ENCODE peak calls at places on chromosomes 3 and 15, in four cellular contexts. N, Z, G and Q are unnamed samples.

GRCh38 chr15:57646057-57646456 is 54.4 kb downstream of the MYZAP start:
- DNase-seq in G (no peak), Z (no peak), N (no peak), Q (no peak)

GRCh38 chr15:74616020-74616939 is 644 bp downstream of the CLK3 start:
- DNase-seq in N (peak; percentile 63), G (peak; percentile 73), Z (peak; percentile 84), Q (peak; percentile 88)

GRCh38 chr15:57158589-57158988 is 217.7 kb upstream of the CGNL1 start:
- DNase-seq in N (peak; percentile 49), Z (no peak), G (no peak), Q (no peak)

GRCh38 chr3:16040991-16041390 is 133.5 kb upstream of the GALNT15 start:
- DNase-seq in Z (no peak), G (no peak), N (no peak), Q (no peak)

GRCh38 chr3:38454884-38455638 is 1.4 kb downstream of the ACVR2B start:
- DNase-seq in G (no peak), Z (peak; percentile 92), N (no peak), Q (no peak)

GRCh38 chr3:184315871-184316661 is 1.7 kb downstream of the EIF4G1 start:
- DNase-seq in G (no peak), Z (peak; percentile 26), N (peak; percentile 17), Q (peak; percentile 63)

GRCh38 chr15:95262866-95263564 is 1031.7 kb downstream of the MCTP2 start:
- DNase-seq in Z (no peak), G (no peak), N (peak; percentile 79), Q (no peak)

GRCh38 chr3:58164916-58165821 is 45.6 kb downstream of the DNASE1L3 start:
- DNase-seq in N (no peak), G (no peak), Z (peak; percentile 75), Q (no peak)

GRCh38 chr15:39538936-39539335 is 41.9 kb upstream of the THBS1 start:
- DNase-seq in Z (no peak), G (no peak), N (no peak), Q (no peak)

GRCh38 chr3:48412375-48413001 is 17.4 kb downstream of the PLXNB1 start:
- DNase-seq in G (no peak), N (no peak), Z (no peak), Q (no peak)

GRCh38 chr3:71069797-71070196 is 513.7 kb downstream of the FOXP1 start:
- DNase-seq in N (no peak), G (peak; percentile 54), Z (peak; percentile 54), Q (peak; percentile 81)

GRCh38 chr3:72574144-72574543 is 274.1 kb downstream of the SHQ1 start:
- DNase-seq in G (no peak), N (no peak), Z (no peak), Q (no peak)

GRCh38 chr3:49616491-49616941 is 57.6 kb upstream of the APEH start:
- DNase-seq in G (no peak), N (peak; percentile 47), Z (no peak), Q (no peak)

GRCh38 chr15:62896969-62897486 is 145.5 kb upstream of the TPM1 start:
- DNase-seq in G (no peak), N (peak; percentile 98), Z (peak; percentile 93), Q (no peak)

GRCh38 chr3:52240059-52240885 is 1.3 kb upstream of the TWF2 start:
- DNase-seq in G (no peak), N (peak; percentile 87), Z (peak; percentile 56), Q (no peak)

GRCh38 chr3:13394363-13394762 is 25.8 kb downstream of the NUP210 start:
- DNase-seq in G (no peak), Z (no peak), N (no peak), Q (no peak)

GRCh38 chr3:54888873-54889272 is 39.0 kb downstream of the LRTM1 start:
- DNase-seq in N (no peak), Z (no peak), G (no peak), Q (no peak)

GRCh38 chr3:159785276-159785675 is 203.4 kb upstream of the IL12A start:
- DNase-seq in N (no peak), Z (no peak), G (no peak), Q (no peak)

GRCh38 chr3:133792171-133792763 is 13.3 kb upstream of the SRPRB start:
- DNase-seq in Z (no peak), G (no peak), N (no peak), Q (no peak)

GRCh38 chr3:51422211-51422610 is 31.1 kb downstream of the RBM15B start:
- DNase-seq in G (no peak), Z (no peak), N (no peak), Q (no peak)

GRCh38 chr3:69647710-69648109 is 91.6 kb upstream of the MITF start:
- DNase-seq in G (no peak), N (no peak), Z (no peak), Q (no peak)

GRCh38 chr15:67114046-67114445 is 48.6 kb downstream of the SMAD3 start:
- DNase-seq in Z (no peak), G (no peak), N (no peak), Q (no peak)

GRCh38 chr3:182399978-182400737 is 393.1 kb upstream of the ATP11B start:
- DNase-seq in Z (no peak), G (no peak), N (no peak), Q (no peak)

GRCh38 chr15:57509121-57509520 is 82.6 kb upstream of the MYZAP start:
- DNase-seq in Z (no peak), N (no peak), G (no peak), Q (no peak)

GRCh38 chr3:179088306-179088705 is 16.7 kb upstream of the ZMAT3 start:
- DNase-seq in N (no peak), G (no peak), Z (no peak), Q (no peak)

GRCh38 chr15:85312486-85312885 is 67.9 kb upstream of the AKAP13 start:
- DNase-seq in Z (no peak), N (peak; percentile 61), G (no peak), Q (no peak)

GRCh38 chr3:182405752-182406151 is 387.6 kb upstream of the ATP11B start:
- DNase-seq in G (no peak), N (no peak), Z (no peak), Q (no peak)

GRCh38 chr3:31919528-31919927 is 61.5 kb downstream of the OSBPL10 start:
- DNase-seq in Z (no peak), G (no peak), N (no peak), Q (no peak)

GRCh38 chr15:51303462-51303861 is 34.9 kb downstream of the CYP19A1 start:
- DNase-seq in Z (no peak), N (no peak), G (no peak), Q (no peak)

GRCh38 chr3:117920240-117920923 is 1114.3 kb downstream of the IGSF11 start:
- DNase-seq in N (no peak), G (no peak), Z (no peak), Q (no peak)

GRCh38 chr15:28068930-28069329 is 30.2 kb downstream of the OCA2 start:
- DNase-seq in G (no peak), Z (no peak), N (no peak), Q (no peak)

GRCh38 chr15:57746752-57747151 is 40.2 kb downstream of the POLR2M start:
- DNase-seq in G (no peak), N (no peak), Z (no peak), Q (no peak)

GRCh38 chr3:152192050-152192449 is 76.7 kb upstream of the MBNL1 start:
- DNase-seq in Z (no peak), G (no peak), N (no peak), Q (peak; percentile 53)

GRCh38 chr3:160143482-160143881 is 81.7 kb upstream of the C3orf80 start:
- DNase-seq in N (no peak), Z (no peak), G (no peak), Q (no peak)

GRCh38 chr15:89399390-89400120 is 64.9 kb upstream of the POLG start:
- DNase-seq in Z (peak; percentile 37), N (no peak), G (no peak), Q (peak; percentile 48)

GRCh38 chr3:24299801-24300626 is 194.6 kb downstream of the THRB start:
- DNase-seq in G (no peak), N (peak; percentile 49), Z (peak; percentile 9), Q (no peak)